ENCODE peak calls at places on chromosome 1, in six cellular contexts. One of them, this sample, is unnamed.
A peak's percentile ranks its signal among the peaks of the same experiment; 100 is the strongest.

GRCh38 chr1:41537257-41537656 is 52.8 kb upstream of the EDN2 start:
- DNase-seq in ELR: peak; percentile 60
- DNase-seq in activated T-cell treated with anti-CD3 and anti-CD28 coated beads for 1 hour: no peak
- DNase-seq in NCI-H446: no peak
- DNase-seq in foreskin keratinocyte: no peak
- DNase-seq in uterus: peak; percentile 9
- DNase-seq in this sample: no peak

GRCh38 chr1:160058087-160058486 is 11.9 kb downstream of the KCNJ10 start:
- DNase-seq in ELR: peak; percentile 36
- DNase-seq in foreskin keratinocyte: no peak
- DNase-seq in NCI-H446: no peak
- DNase-seq in uterus: no peak
- DNase-seq in activated T-cell treated with anti-CD3 and anti-CD28 coated beads for 1 hour: no peak
- DNase-seq in this sample: no peak

GRCh38 chr1:203880606-203881005 is 19.2 kb downstream of the SNRPE start:
- DNase-seq in NCI-H446: no peak
- DNase-seq in activated T-cell treated with anti-CD3 and anti-CD28 coated beads for 1 hour: no peak
- DNase-seq in ELR: no peak
- DNase-seq in uterus: no peak
- DNase-seq in foreskin keratinocyte: no peak
- DNase-seq in this sample: no peak

GRCh38 chr1:91135799-91136198 is 114.0 kb upstream of the ZNF644 start:
- DNase-seq in activated T-cell treated with anti-CD3 and anti-CD28 coated beads for 1 hour: no peak
- DNase-seq in NCI-H446: no peak
- DNase-seq in uterus: no peak
- DNase-seq in foreskin keratinocyte: no peak
- DNase-seq in ELR: no peak
- DNase-seq in this sample: no peak

GRCh38 chr1:243246916-243247315 is 8.2 kb downstream of the CEP170 start:
- DNase-seq in foreskin keratinocyte: no peak
- DNase-seq in uterus: no peak
- DNase-seq in activated T-cell treated with anti-CD3 and anti-CD28 coated beads for 1 hour: no peak
- DNase-seq in ELR: peak; percentile 53
- DNase-seq in NCI-H446: no peak
- DNase-seq in this sample: no peak

GRCh38 chr1:24322636-24323177 is 3.5 kb downstream of the GRHL3 start:
- DNase-seq in activated T-cell treated with anti-CD3 and anti-CD28 coated beads for 1 hour: no peak
- DNase-seq in uterus: no peak
- DNase-seq in NCI-H446: no peak
- DNase-seq in foreskin keratinocyte: no peak
- DNase-seq in ELR: no peak
- DNase-seq in this sample: no peak

GRCh38 chr1:59375321-59376220 is 78.7 kb downstream of the FGGY start:
- DNase-seq in NCI-H446: no peak
- DNase-seq in foreskin keratinocyte: peak; percentile 99
- DNase-seq in activated T-cell treated with anti-CD3 and anti-CD28 coated beads for 1 hour: no peak
- DNase-seq in ELR: peak; percentile 99
- DNase-seq in uterus: no peak
- DNase-seq in this sample: no peak

GRCh38 chr1:48916121-48917069 is 139.7 kb upstream of the BEND5 start:
- DNase-seq in activated T-cell treated with anti-CD3 and anti-CD28 coated beads for 1 hour: no peak
- DNase-seq in foreskin keratinocyte: peak; percentile 22
- DNase-seq in uterus: no peak
- DNase-seq in NCI-H446: peak; percentile 65
- DNase-seq in ELR: peak; percentile 5
- DNase-seq in this sample: peak; percentile 76

GRCh38 chr1:8239039-8239305 is 78.9 kb upstream of the SLC45A1 start:
- DNase-seq in uterus: peak; percentile 59
- DNase-seq in activated T-cell treated with anti-CD3 and anti-CD28 coated beads for 1 hour: no peak
- DNase-seq in NCI-H446: no peak
- DNase-seq in ELR: peak; percentile 52
- DNase-seq in foreskin keratinocyte: peak; percentile 52
- DNase-seq in this sample: peak; percentile 48

GRCh38 chr1:174008979-174009378 is 13.2 kb downstream of the RC3H1 start:
- DNase-seq in ELR: no peak
- DNase-seq in NCI-H446: no peak
- DNase-seq in activated T-cell treated with anti-CD3 and anti-CD28 coated beads for 1 hour: no peak
- DNase-seq in uterus: no peak
- DNase-seq in foreskin keratinocyte: no peak
- DNase-seq in this sample: no peak

This sample was measured in H9.